ENCODE peak calls at places on chromosomes 5 and 9, in five cellular contexts. J, H, X, W and P are unnamed samples.

GRCh38 chr9:121550569-121551512 is 51.2 kb upstream of the GGTA1 start:
- DNase-seq in J (peak; percentile 58), H (peak; percentile 98), X (peak; percentile 83), W (no peak), P (peak; percentile 40)

GRCh38 chr5:93189707-93190120 is 391.3 kb downstream of the NR2F1-AS1 start:
- DNase-seq in J (peak; percentile 76), H (no peak), X (no peak), W (no peak), P (peak; percentile 78)

GRCh38 chr5:148829734-148830133 is 3.3 kb downstream of the ADRB2 start:
- DNase-seq in J (no peak), H (no peak), X (no peak), W (no peak), P (no peak)

GRCh38 chr9:106657951-106658350 is 205.0 kb upstream of the ZNF462 start:
- DNase-seq in J (no peak), H (no peak), X (no peak), W (no peak), P (no peak)

GRCh38 chr5:52684056-52684455 is 103.7 kb upstream of the ITGA1 start:
- DNase-seq in J (no peak), H (no peak), X (no peak), W (no peak), P (no peak)

GRCh38 chr5:93611900-93612898 is 29.2 kb downstream of the NR2F1 start:
- DNase-seq in J (no peak), H (peak; percentile 72), X (peak; percentile 28), W (no peak), P (no peak)

GRCh38 chr5:123665822-123666371 is 153.9 kb downstream of the CSNK1G3 start:
- DNase-seq in J (no peak), H (no peak), X (no peak), W (no peak), P (peak; percentile 13)

GRCh38 chr9:81389569-81389993 is 299.8 kb downstream of the TLE1 start:
- DNase-seq in J (peak; percentile 4), H (no peak), X (no peak), W (no peak), P (peak; percentile 22)

GRCh38 chr5:138677782-138678181 is 75.4 kb upstream of the CTNNA1 start:
- DNase-seq in J (no peak), H (no peak), X (no peak), W (no peak), P (no peak)

GRCh38 chr9:16241231-16241630 is 629.2 kb downstream of the BNC2 start:
- DNase-seq in J (no peak), H (no peak), X (no peak), W (no peak), P (no peak)

GRCh38 chr5:83331842-83332241 is 139.7 kb upstream of the VCAN start:
- DNase-seq in J (no peak), H (no peak), X (no peak), W (no peak), P (no peak)

GRCh38 chr5:40030661-40031060 is 605.9 kb upstream of the DAB2 start:
- DNase-seq in J (no peak), H (no peak), X (no peak), W (no peak), P (no peak)

GRCh38 chr5:159057426-159057825 is 42.3 kb downstream of the EBF1 start:
- DNase-seq in J (no peak), H (no peak), X (no peak), W (no peak), P (no peak)

GRCh38 chr9:6229604-6230003 is 14.0 kb downstream of the IL33 start:
- DNase-seq in J (no peak), H (no peak), X (no peak), W (no peak), P (no peak)

GRCh38 chr5:81626524-81626923 is 124.4 kb downstream of the SSBP2 start:
- DNase-seq in J (peak; percentile 32), H (no peak), X (peak; percentile 24), W (no peak), P (peak; percentile 36)

GRCh38 chr5:159017787-159018186 is 81.9 kb downstream of the EBF1 start:
- DNase-seq in J (no peak), H (no peak), X (peak; percentile 64), W (no peak), P (no peak)

GRCh38 chr5:158119852-158120708 is 261.1 kb upstream of the CLINT1 start:
- DNase-seq in J (no peak), H (no peak), X (no peak), W (no peak), P (no peak)

GRCh38 chr5:76473676-76474075 is 70.6 kb downstream of the IQGAP2 start:
- DNase-seq in J (no peak), H (no peak), X (no peak), W (no peak), P (no peak)

GRCh38 chr9:135090547-135090946 is 3.1 kb downstream of the OLFM1 start:
- DNase-seq in J (no peak), H (no peak), X (no peak), W (no peak), P (no peak)

GRCh38 chr9:129436751-129437625 is 183.9 kb downstream of the C9orf50 start:
- DNase-seq in J (no peak), H (no peak), X (peak; percentile 75), W (no peak), P (no peak)

GRCh38 chr9:33795281-33795680 is at the start of gene PRSS3:
- DNase-seq in J (no peak), H (no peak), X (no peak), W (no peak), P (no peak)

GRCh38 chr9:127976498-127976897 is 4.3 kb downstream of the EEIG1 start:
- DNase-seq in J (no peak), H (no peak), X (no peak), W (no peak), P (no peak)
- TF ChIP-seq ATF3 in J (no peak), H (no peak), X (no peak), W (no peak), P (no peak)

GRCh38 chr5:171307843-171308452 is 1.1 kb upstream of the TLX3 start:
- DNase-seq in J (no peak), H (no peak), X (no peak), W (no peak), P (no peak)
- TF ChIP-seq EZH2 in J (no peak), H (peak; percentile 88), X (no peak), W (no peak), P (no peak)

GRCh38 chr9:89872913-89873707 is 268.3 kb downstream of the GADD45G start:
- DNase-seq in J (no peak), H (peak; percentile 33), X (no peak), W (no peak), P (no peak)

GRCh38 chr9:89871871-89872331 is 267.1 kb downstream of the GADD45G start:
- DNase-seq in J (no peak), H (no peak), X (no peak), W (no peak), P (no peak)

GRCh38 chr9:89874351-89875321 is 269.8 kb downstream of the GADD45G start:
- DNase-seq in J (no peak), H (peak; percentile 29), X (no peak), W (no peak), P (no peak)

GRCh38 chr9:89873801-89874200 is 269.0 kb downstream of the GADD45G start:
- DNase-seq in J (no peak), H (peak; percentile 22), X (no peak), W (no peak), P (no peak)

DNA sequence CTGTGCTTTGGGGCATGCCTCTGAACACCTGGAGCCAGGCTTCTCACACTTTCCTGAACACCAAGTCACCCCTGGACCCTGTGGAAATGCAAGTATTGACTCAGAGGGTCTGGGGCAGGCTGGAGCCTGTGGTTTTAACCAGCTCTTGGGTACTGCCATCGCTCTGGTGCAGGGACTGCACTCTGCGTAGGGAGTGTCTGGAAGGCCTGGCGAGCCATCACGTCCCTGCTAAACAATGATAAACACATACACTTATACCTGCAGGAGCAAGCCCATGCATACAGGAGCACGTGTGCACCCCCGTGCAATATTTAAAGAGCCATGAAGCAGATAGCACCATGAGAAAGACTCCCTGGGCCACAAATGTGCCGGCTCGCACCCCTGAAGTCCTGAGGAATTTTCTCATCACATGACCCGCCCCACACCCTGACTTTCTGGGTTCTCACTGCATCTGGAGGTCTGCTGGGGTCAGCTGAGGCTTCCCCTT is 267.7 kb downstream of the GADD45G start:
- DNase-seq in J (no peak), H (no peak), X (no peak), W (no peak), P (no peak)
- H3K27ac ChIP-seq in J (no peak overlapping the region), H (no peak overlapping the region), X (no peak overlapping the region), W (no peak overlapping the region), P (no peak overlapping the region)

GRCh38 chr5:121053055-121053985 is 589.2 kb downstream of the PRR16 start:
- DNase-seq in J (no peak), H (no peak), X (no peak), W (no peak), P (no peak)
- TF ChIP-seq ATF3 in J (no peak), H (no peak), X (no peak), W (no peak), P (no peak)

DNA sequence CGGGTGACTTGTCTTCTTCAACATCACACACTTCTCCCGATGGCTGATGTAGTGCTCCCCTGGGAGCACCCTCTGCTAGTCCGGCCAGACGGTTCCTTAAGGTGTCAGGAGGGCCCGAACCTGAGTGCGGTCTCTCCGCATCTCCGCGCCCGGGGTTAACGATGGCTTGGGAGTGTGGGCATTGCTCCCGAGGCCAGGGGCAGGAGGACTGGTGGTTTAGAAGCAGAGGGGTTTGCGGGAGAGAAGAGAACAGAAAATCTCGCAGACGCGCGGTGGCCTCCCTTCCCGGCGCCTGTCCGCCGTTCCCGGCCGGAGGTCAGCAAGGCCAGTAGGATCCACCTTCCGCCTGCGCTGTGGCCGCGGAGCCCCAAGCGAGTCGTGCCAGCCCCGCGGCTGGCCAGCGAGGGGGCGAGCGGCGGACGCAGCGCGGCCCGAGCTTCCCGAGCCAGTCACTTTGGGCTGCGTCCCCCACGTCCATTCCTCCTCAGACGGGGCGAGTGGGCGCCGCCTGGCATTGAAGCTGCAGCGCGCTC is 700 bp downstream of the CDO1 start:
- DNase-seq in J (no peak), H (peak; percentile 66), X (no peak), W (no peak), P (no peak)
- TF ChIP-seq EZH2 in J (no peak), H (peak; percentile 57), X (no peak), W (no peak), P (no peak)

GRCh38 chr5:16907270-16907669 is 28.8 kb downstream of the MYO10 start:
- DNase-seq in J (no peak), H (no peak), X (no peak), W (no peak), P (no peak)
- H3K27ac ChIP-seq in J (no peak overlapping the region), H (no peak overlapping the region), X (no peak overlapping the region), W (no peak overlapping the region), P (no peak overlapping the region)